ENCODE peak calls at places on chromosomes 12 and 14, in six cellular contexts. W is activated CD4-positive, alpha-beta T cell treated with anti-CD3 and anti-CD28 coated beads, Interleukin-2, amount 10 ng/mL, durations not matched to agents 7 days and 5 days; K is substantia nigra; Y is stimulated activated CD4-positive, alpha-beta T cell treated with anti-CD3 and anti-CD28 coated beads, Interleukin-12 subunit alpha, Interleukin-12 subunit beta, amount 100 ng/mL, for 4 hours; G is H7; F is NCI-H1105 treated with DMSO at 0.1 percent for 48 hours. J is an unnamed sample.

GRCh38 chr14:72611506-72611905 is 282.4 kb downstream of the DPF3 start:
- DNase-seq in Y (no peak), G (no peak), W (no peak), F (no peak), K (no peak), J (no peak)

GRCh38 chr12:12017135-12017581 is 53.6 kb upstream of the BCL2L14 start:
- DNase-seq in K (no peak), Y (no peak), F (no peak), G (peak), W (no peak), J (no peak)

GRCh38 chr12:122845865-122846621 is 10.8 kb downstream of the HIP1R start:
- DNase-seq in K (no peak), G (peak), Y (no peak), F (no peak), W (no peak), J (no peak)

GRCh38 chr12:64265839-64266238 is 43.7 kb upstream of the KICS2 start:
- DNase-seq in Y (no peak), G (no peak), W (no peak), K (no peak), F (no peak), J (no peak)

GRCh38 chr12:48001426-48002178 is 2.7 kb downstream of the COL2A1 start:
- DNase-seq in F (peak), G (peak), K (no peak), Y (no peak), W (no peak), J (no peak)

GRCh38 chr14:49640540-49641417 is 5.7 kb upstream of the DNAAF2 start:
- DNase-seq in K (no peak), W (no peak), G (no peak), Y (no peak), F (no peak), J (no peak)

GRCh38 chr14:72256055-72256454 is 323.8 kb downstream of the RGS6 start:
- DNase-seq in Y (no peak), K (no peak), W (no peak), G (no peak), F (no peak), J (no peak)

GRCh38 chr14:23930742-23931141 is 22.8 kb upstream of the DHRS4 start:
- DNase-seq in F (no peak), Y (no peak), G (no peak), K (no peak), W (no peak), J (no peak)

GRCh38 chr12:104478396-104479140 is 21.8 kb downstream of the CHST11 start:
- DNase-seq in G (no peak), F (no peak), W (peak), K (no peak), Y (no peak), J (no peak)

GRCh38 chr12:109923481-109924245 is 23.6 kb downstream of the TCHP start:
- DNase-seq in Y (no peak), F (no peak), W (no peak), G (no peak), K (no peak), J (no peak)

GRCh38 chr12:108337235-108338223 is 1.6 kb downstream of the CMKLR1 start:
- DNase-seq in Y (no peak), F (no peak), W (no peak), G (peak), K (no peak), J (no peak)

GRCh38 chr14:33834101-33834955 is 116.5 kb downstream of the EGLN3 start:
- DNase-seq in W (no peak), K (no peak), Y (no peak), G (peak), F (no peak), J (no peak)

GRCh38 chr14:104875811-104876210 is 10.7 kb downstream of the CEP170B start:
- DNase-seq in W (no peak), F (no peak), K (no peak), G (peak), Y (no peak), J (no peak)

GRCh38 chr14:30621354-30621953 is 665 bp upstream of the SCFD1 start:
- DNase-seq in K (no peak), G (peak), F (no peak), Y (no peak), W (peak), J (no peak)

GRCh38 chr14:98999901-99000300 is 272.1 kb downstream of the BCL11B start:
- DNase-seq in W (no peak), F (no peak), G (no peak), K (no peak), Y (no peak), J (no peak)

GRCh38 chr14:94322648-94323570 is at the start of gene SERPINA6:
- DNase-seq in W (no peak), K (no peak), Y (no peak), F (no peak), G (no peak), J (peak)

GRCh38 chr12:75997658-75998057 is 33.9 kb downstream of the PHLDA1 start:
- DNase-seq in G (no peak), K (no peak), Y (no peak), W (no peak), F (no peak), J (no peak)

GRCh38 chr14:35366048-35366428 is 38.5 kb downstream of the NFKBIA start:
- DNase-seq in Y (no peak), K (no peak), F (no peak), G (peak), W (no peak), J (no peak)

GRCh38 chr12:80142640-80143039 is 43.3 kb downstream of the OTOGL start:
- DNase-seq in W (no peak), F (no peak), K (no peak), G (no peak), Y (no peak), J (no peak)

GRCh38 chr12:22631863-22632463 is 7.0 kb downstream of the ETNK1 start:
- DNase-seq in G (no peak), Y (no peak), K (no peak), W (no peak), F (peak), J (no peak)

GRCh38 chr14:35492569-35493014 is 41.4 kb upstream of the INSM2 start:
- DNase-seq in F (no peak), Y (no peak), W (no peak), G (no peak), K (no peak), J (no peak)

GRCh38 chr12:92602476-92602875 is 100.3 kb upstream of the PLEKHG7 start:
- DNase-seq in W (no peak), F (no peak), G (no peak), Y (no peak), K (no peak), J (peak)

GRCh38 chr14:90060965-90061848 is 587 bp upstream of the KCNK13 start:
- DNase-seq in W (no peak), F (peak), Y (peak), K (no peak), G (peak), J (no peak)

GRCh38 chr12:123134265-123134664 is 16.6 kb downstream of the PITPNM2 start:
- DNase-seq in F (no peak), G (no peak), K (no peak), Y (no peak), W (no peak), J (no peak)

GRCh38 chr12:123843912-123844748 is 82.0 kb downstream of the DNAH10 start:
- DNase-seq in F (no peak), K (no peak), G (no peak), W (no peak), Y (no peak), J (no peak)